ENCODE peak calls at places on chromosomes 3 and 15, in nine cellular contexts. T is heart left ventricle, C is left lung, K is MM.1S, Z is cardiac muscle cell, R is vagina, Y is AG04450, E is neural progenitor cell, U is tibial nerve. L is an unnamed sample.
A peak's percentile ranks its signal among the peaks of the same experiment; 100 is the strongest.

GRCh38 chr15:69525543-69525942 is 72.9 kb downstream of the RPLP1 start:
- DNase-seq in T (no peak), C (no peak), K (no peak), Z (no peak), R (no peak), Y (no peak), E (no peak), U (no peak), L (no peak)

GRCh38 chr3:38586546-38587520 is 62.7 kb downstream of the SCN5A start:
- DNase-seq in T (no peak), C (no peak), K (no peak), Z (no peak), R (peak; percentile 84), Y (no peak), E (no peak), U (no peak), L (no peak)

GRCh38 chr15:82313446-82313845 is 35.8 kb downstream of the GOLGA6L10 start:
- DNase-seq in T (no peak), C (no peak), K (no peak), Z (no peak), R (peak; percentile 49), Y (no peak), E (no peak), U (no peak), L (no peak)

GRCh38 chr3:124078978-124079911 is 87.3 kb upstream of the ROPN1 start:
- DNase-seq in T (no peak), C (no peak), K (peak; percentile 43), Z (peak; percentile 66), R (no peak), Y (no peak), E (peak; percentile 75), U (no peak), L (no peak)

GRCh38 chr15:52351206-52351907 is 55.8 kb upstream of the MYO5C start:
- DNase-seq in T (no peak), C (no peak), K (no peak), Z (no peak), R (no peak), Y (no peak), E (no peak), U (no peak), L (no peak)

GRCh38 chr3:179658584-179658983 is 5.7 kb downstream of the USP13 start:
- DNase-seq in T (no peak), C (no peak), K (no peak), Z (peak; percentile 58), R (no peak), Y (no peak), E (no peak), U (no peak), L (no peak)

GRCh38 chr3:185308126-185308754 is 54.4 kb upstream of the EHHADH start:
- DNase-seq in T (no peak), C (no peak), K (peak; percentile 84), Z (peak; percentile 56), R (no peak), Y (peak; percentile 18), E (peak; percentile 79), U (no peak), L (no peak)

GRCh38 chr15:51046016-51046415 is 48.7 kb downstream of the TNFAIP8L3 start:
- DNase-seq in T (no peak), C (no peak), K (no peak), Z (no peak), R (no peak), Y (no peak), E (no peak), U (no peak), L (no peak)

GRCh38 chr3:128348805-128349531 is 117.7 kb downstream of the DNAJB8 start:
- DNase-seq in T (no peak), C (no peak), K (no peak), Z (no peak), R (no peak), Y (no peak), E (peak; percentile 27), U (no peak), L (no peak)

GRCh38 chr3:134114726-134115125 is 85.0 kb upstream of the SLCO2A1 start:
- DNase-seq in T (no peak), C (no peak), K (no peak), Z (no peak), R (no peak), Y (no peak), E (no peak), U (no peak), L (no peak)

GRCh38 chr15:96264801-96265515 is 65.5 kb upstream of the NR2F2 start:
- DNase-seq in T (no peak), C (no peak), K (no peak), Z (peak; percentile 30), R (no peak), Y (no peak), E (no peak), U (no peak), L (no peak)

GRCh38 chr3:45943207-45943846 is at the start of gene CXCR6:
- DNase-seq in T (no peak), C (no peak), K (no peak), Z (no peak), R (no peak), Y (no peak), E (no peak), U (no peak), L (no peak)

GRCh38 chr3:45988804-45989203 is 6.8 kb downstream of the FYCO1 start:
- DNase-seq in T (no peak), C (no peak), K (no peak), Z (no peak), R (no peak), Y (no peak), E (no peak), U (no peak), L (no peak)

GRCh38 chr15:73949496-73949895 is 23.2 kb downstream of the LOXL1 start:
- DNase-seq in T (no peak), C (no peak), K (no peak), Z (no peak), R (no peak), Y (no peak), E (no peak), U (no peak), L (no peak)

GRCh38 chr3:157713101-157713500 is 209.9 kb upstream of the VEPH1 start:
- DNase-seq in T (no peak), C (no peak), K (no peak), Z (no peak), R (no peak), Y (no peak), E (no peak), U (no peak), L (no peak)

GRCh38 chr3:99191186-99191585 is 289.7 kb upstream of the DCBLD2 start:
- DNase-seq in T (no peak), C (no peak), K (no peak), Z (no peak), R (no peak), Y (no peak), E (no peak), U (no peak), L (no peak)

GRCh38 chr3:136932518-136932917 is 25.3 kb upstream of the IL20RB start:
- DNase-seq in T (no peak), C (no peak), K (no peak), Z (no peak), R (no peak), Y (no peak), E (no peak), U (no peak), L (no peak)
- H3K27ac ChIP-seq in T (no peak overlapping the region), C (no peak overlapping the region), K (no peak overlapping the region), Z (no peak overlapping the region), R (peak overlapping the region; percentile 72), Y (no peak overlapping the region), E (no peak overlapping the region), U (peak overlapping the region; percentile 50), L (no peak overlapping the region)

DNA sequence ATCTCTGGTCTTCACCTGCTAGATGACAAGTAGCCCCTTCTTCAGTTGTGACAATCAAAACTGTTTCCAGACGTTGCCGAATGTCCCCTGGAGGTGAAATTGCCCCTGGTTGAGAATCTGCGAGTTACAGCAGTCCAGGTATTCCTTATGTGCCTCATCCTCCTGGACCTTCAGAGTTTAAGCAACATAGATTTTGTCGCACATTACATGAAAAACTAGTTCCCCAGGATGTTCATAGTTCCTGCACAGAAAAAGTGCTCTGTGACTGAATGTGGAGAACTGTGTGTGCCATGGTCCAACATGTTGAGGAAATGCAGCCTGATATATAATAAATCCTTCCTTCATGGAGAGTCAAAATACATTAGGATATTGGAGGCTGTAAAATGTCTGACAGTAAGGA is 20.3 kb upstream of the SHC4 start:
- DNase-seq in T (no peak), C (no peak), K (no peak), Z (no peak), R (no peak), Y (no peak), E (no peak), U (no peak), L (no peak)
- H3K4me3 ChIP-seq in T (no peak overlapping the region), C (no peak overlapping the region), K (no peak overlapping the region), Z (no peak overlapping the region), R (no peak overlapping the region), Y (no peak overlapping the region), E (no peak overlapping the region), U (no peak overlapping the region), L (no peak overlapping the region)

GRCh38 chr3:137568880-137569279 is 195.2 kb upstream of the SOX14 start:
- DNase-seq in T (no peak), C (no peak), K (no peak), Z (no peak), R (no peak), Y (no peak), E (no peak), U (no peak), L (no peak)
- H3K27me3 ChIP-seq in T (no peaks in the 10 kb centered on the region), C (no peaks in the 10 kb centered on the region), K (no peaks in the 10 kb centered on the region), Z (no peaks in the 10 kb centered on the region), R (no peaks in the 10 kb centered on the region), Y (no peaks in the 10 kb centered on the region), E (no peaks in the 10 kb centered on the region), U (no peaks in the 10 kb centered on the region), L (no peaks in the 10 kb centered on the region)

GRCh38 chr3:148467341-148467740 is 230.4 kb upstream of the AGTR1 start:
- DNase-seq in T (no peak), C (no peak), K (no peak), Z (no peak), R (no peak), Y (no peak), E (no peak), U (no peak), L (no peak)

GRCh38 chr3:148466143-148466542 is 231.6 kb upstream of the AGTR1 start:
- DNase-seq in T (no peak), C (no peak), K (no peak), Z (no peak), R (no peak), Y (no peak), E (no peak), U (no peak), L (no peak)

GRCh38 chr3:148460686-148461085 is 237.0 kb upstream of the AGTR1 start:
- DNase-seq in T (no peak), C (no peak), K (no peak), Z (no peak), R (no peak), Y (no peak), E (no peak), U (no peak), L (no peak)

GRCh38 chr3:148459931-148460513 is 237.7 kb upstream of the AGTR1 start:
- DNase-seq in T (no peak), C (no peak), K (peak; percentile 36), Z (no peak), R (no peak), Y (no peak), E (no peak), U (no peak), L (no peak)

DNA sequence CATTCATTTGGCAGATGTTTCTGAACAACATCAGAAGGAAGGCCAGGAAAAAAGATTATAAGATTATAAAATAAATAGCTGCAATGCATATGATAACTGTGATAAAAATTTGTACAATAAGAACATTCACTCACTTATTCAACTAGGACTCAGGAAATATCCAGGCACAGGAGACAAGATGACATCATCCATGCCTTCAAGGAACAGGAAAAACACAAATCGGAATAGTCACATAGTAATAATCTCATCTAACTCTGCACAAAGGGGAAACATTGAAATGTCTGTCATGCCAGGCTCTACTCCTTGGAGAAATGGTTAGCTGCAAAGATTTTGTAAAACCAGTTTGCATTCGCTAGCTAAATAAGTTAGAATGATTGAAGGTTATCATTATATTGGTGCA is 233.5 kb upstream of the AGTR1 start:
- DNase-seq in T (no peak), C (no peak), K (no peak), Z (no peak), R (no peak), Y (no peak), E (no peak), U (no peak), L (no peak)
- H3K27ac ChIP-seq in T (no peak overlapping the region), C (no peak overlapping the region), K (no peak overlapping the region), Z (no peak overlapping the region), R (no peak overlapping the region), Y (no peak overlapping the region), E (no peak overlapping the region), U (no peak overlapping the region), L (no peak overlapping the region)